ENCODE peak calls at places on chromosomes 13 and 19, in eight cellular contexts. D, A, C, Y, I, W, G and T are unnamed samples. For H3K27me3, the result is how much of the 10 kb centered on the place peaks cover.

GRCh38 chr19:49065905-49066512 is 1.4 kb upstream of the NTF4 start:
- DNase-seq in D (no peak), A (no peak), C (no peak), Y (no peak), I (no peak), W (no peak), G (peak), T (no peak)

GRCh38 chr13:85655040-85655439 is 144.2 kb downstream of the SLITRK6 start:
- DNase-seq in D (no peak), A (no peak), C (no peak), Y (no peak), I (no peak), W (no peak), G (no peak), T (no peak)

GRCh38 chr19:8370176-8371010 is 6.4 kb downstream of the ANGPTL4 start:
- DNase-seq in D (no peak), A (no peak), C (peak), Y (no peak), I (no peak), W (no peak), G (peak), T (no peak)

GRCh38 chr13:107824636-107825035 is 390.7 kb downstream of the LIG4 start:
- DNase-seq in D (no peak), A (no peak), C (no peak), Y (no peak), I (no peak), W (no peak), G (no peak), T (no peak)

GRCh38 chr19:15631817-15632216 is 8.9 kb upstream of the CYP4F3 start:
- DNase-seq in D (no peak), A (no peak), C (no peak), Y (peak), I (peak), W (no peak), G (no peak), T (no peak)

GRCh38 chr13:46317120-46317519 is 69.9 kb downstream of the RUBCNL start:
- DNase-seq in D (no peak), A (no peak), C (no peak), Y (no peak), I (no peak), W (no peak), G (no peak), T (no peak)

GRCh38 chr19:33556261-33556660 is 34.7 kb upstream of the PEPD start:
- DNase-seq in D (no peak), A (no peak), C (no peak), Y (no peak), I (no peak), W (no peak), G (no peak), T (no peak)

GRCh38 chr19:39520541-39521204 is 5.7 kb downstream of the SELENOV start:
- DNase-seq in D (no peak), A (no peak), C (no peak), Y (no peak), I (no peak), W (no peak), G (no peak), T (no peak)

GRCh38 chr19:51702103-51702753 is 9.1 kb downstream of the SPACA6 start:
- DNase-seq in D (peak), A (peak), C (peak), Y (peak), I (peak), W (peak), G (peak), T (peak)

GRCh38 chr13:85586422-85586831 is 212.8 kb downstream of the SLITRK6 start:
- DNase-seq in D (peak), A (no peak), C (no peak), Y (no peak), I (peak), W (no peak), G (no peak), T (peak)

GRCh38 chr19:55553217-55554182 is 8.2 kb upstream of the SBK3 start:
- DNase-seq in D (peak), A (no peak), C (no peak), Y (no peak), I (no peak), W (no peak), G (no peak), T (peak)

GRCh38 chr13:77207943-77208342 is 119.0 kb downstream of the MYCBP2 start:
- DNase-seq in D (peak), A (no peak), C (no peak), Y (no peak), I (no peak), W (no peak), G (no peak), T (peak)

GRCh38 chr19:42512743-42513304 is 15.5 kb downstream of the CEACAM1 start:
- DNase-seq in D (no peak), A (no peak), C (no peak), Y (no peak), I (no peak), W (no peak), G (no peak), T (no peak)

GRCh38 chr19:38290631-38291147 is 13.4 kb upstream of the C19orf33 start:
- DNase-seq in D (peak), A (peak), C (no peak), Y (no peak), I (peak), W (no peak), G (no peak), T (peak)

GRCh38 chr19:5031231-5032100 is 62.6 kb downstream of the KDM4B start:
- DNase-seq in D (peak), A (peak), C (peak), Y (peak), I (peak), W (no peak), G (peak), T (peak)

GRCh38 chr19:38277549-38277948 is 13.2 kb downstream of the SPINT2 start:
- DNase-seq in D (peak), A (no peak), C (no peak), Y (no peak), I (peak), W (no peak), G (no peak), T (peak)

GRCh38 chr13:43472980-43473379 is 313.8 kb downstream of the ENOX1 start:
- DNase-seq in D (no peak), A (no peak), C (no peak), Y (no peak), I (no peak), W (no peak), G (no peak), T (no peak)

GRCh38 chr13:74056829-74057564 is 77.2 kb downstream of the KLF12 start:
- DNase-seq in D (peak), A (no peak), C (no peak), Y (peak), I (no peak), W (no peak), G (peak), T (peak)

GRCh38 chr19:28746486-28746885 is 466.5 kb downstream of the UQCRFS1 start:
- DNase-seq in D (no peak), A (no peak), C (no peak), Y (no peak), I (no peak), W (no peak), G (no peak), T (no peak)

GRCh38 chr19:51003316-51003715 is 1.9 kb upstream of the KLK8 start:
- DNase-seq in D (no peak), A (no peak), C (no peak), Y (no peak), I (no peak), W (no peak), G (no peak), T (no peak)

GRCh38 chr19:34120846-34121639 is 51.3 kb upstream of the LSM14A start:
- DNase-seq in D (peak), A (no peak), C (peak), Y (peak), I (no peak), W (no peak), G (no peak), T (peak)

GRCh38 chr13:108508263-108508662 is 121.1 kb upstream of the MYO16 start:
- DNase-seq in D (no peak), A (no peak), C (no peak), Y (peak), I (no peak), W (no peak), G (no peak), T (peak)

GRCh38 chr19:7480222-7480974 is 8.4 kb downstream of the PEX11G start:
- DNase-seq in D (no peak), A (no peak), C (no peak), Y (no peak), I (no peak), W (no peak), G (no peak), T (no peak)

GRCh38 chr13:40052954-40053353 is 397.5 kb downstream of the COG6 start:
- DNase-seq in D (no peak), A (no peak), C (no peak), Y (no peak), I (no peak), W (no peak), G (no peak), T (no peak)

GRCh38 chr19:15280915-15281683 is 48.9 kb upstream of the EPHX3 start:
- DNase-seq in D (peak), A (peak), C (peak), Y (peak), I (peak), W (no peak), G (peak), T (peak)

GRCh38 chr13:73989244-73989843 is 144.9 kb downstream of the KLF12 start:
- DNase-seq in D (no peak), A (no peak), C (no peak), Y (no peak), I (no peak), W (no peak), G (no peak), T (no peak)

GRCh38 chr19:21233691-21234090 is 91.9 kb downstream of the ZNF431 start:
- DNase-seq in D (peak), A (no peak), C (no peak), Y (no peak), I (no peak), W (no peak), G (no peak), T (peak)

GRCh38 chr19:3506384-3507340 is 551 bp downstream of the FZR1 start:
- DNase-seq in D (peak), A (peak), C (peak), Y (peak), I (no peak), W (no peak), G (peak), T (no peak)

GRCh38 chr13:99525967-99526366 is 24.7 kb downstream of the TM9SF2 start:
- DNase-seq in D (no peak), A (no peak), C (no peak), Y (no peak), I (no peak), W (no peak), G (no peak), T (no peak)

GRCh38 chr19:55939206-55939605 is 7.1 kb upstream of the NLRP13 start:
- DNase-seq in D (no peak), A (no peak), C (no peak), Y (no peak), I (no peak), W (no peak), G (no peak), T (no peak)

GRCh38 chr13:22915442-22916082 is 265.2 kb upstream of the SGCG start:
- DNase-seq in D (peak), A (peak), C (no peak), Y (peak), I (no peak), W (no peak), G (no peak), T (peak)

GRCh38 chr19:29893606-29894284 is 48.3 kb upstream of the URI1 start:
- DNase-seq in D (no peak), A (no peak), C (no peak), Y (no peak), I (no peak), W (no peak), G (no peak), T (no peak)

GRCh38 chr13:48808689-48809088 is 155.0 kb downstream of the CYSLTR2 start:
- DNase-seq in D (no peak), A (no peak), C (no peak), Y (no peak), I (no peak), W (no peak), G (no peak), T (no peak)

GRCh38 chr13:41848435-41849255 is 112.3 kb downstream of the VWA8 start:
- DNase-seq in D (peak), A (no peak), C (no peak), Y (no peak), I (no peak), W (no peak), G (no peak), T (no peak)

GRCh38 chr19:9945319-9945966 is 9.1 kb upstream of the OLFM2 start:
- DNase-seq in D (peak), A (peak), C (peak), Y (peak), I (no peak), W (peak), G (peak), T (peak)

GRCh38 chr13:107518780-107519179 is 696.6 kb downstream of the LIG4 start:
- DNase-seq in D (no peak), A (no peak), C (no peak), Y (no peak), I (no peak), W (no peak), G (no peak), T (peak)

GRCh38 chr19:51479531-51480331 is 1.4 kb downstream of the CEACAM18 start:
- DNase-seq in D (no peak), A (no peak), C (no peak), Y (no peak), I (no peak), W (no peak), G (no peak), T (no peak)

GRCh38 chr13:111204438-111205177 is 89.5 kb downstream of the ARHGEF7 start:
- DNase-seq in D (peak), A (peak), C (peak), Y (peak), I (no peak), W (peak), G (peak), T (peak)

GRCh38 chr13:111206148-111206547 is 91.0 kb downstream of the ARHGEF7 start:
- DNase-seq in D (no peak), A (no peak), C (no peak), Y (no peak), I (no peak), W (no peak), G (no peak), T (no peak)

GRCh38 chr13:111202745-111203144 is 87.6 kb downstream of the ARHGEF7 start:
- DNase-seq in D (no peak), A (no peak), C (no peak), Y (no peak), I (no peak), W (no peak), G (no peak), T (peak)

GRCh38 chr13:111202149-111202548 is 87.0 kb downstream of the ARHGEF7 start:
- DNase-seq in D (no peak), A (no peak), C (no peak), Y (no peak), I (no peak), W (no peak), G (no peak), T (no peak)

GRCh38 chr13:111203742-111204386 is 88.8 kb downstream of the ARHGEF7 start:
- DNase-seq in D (no peak), A (no peak), C (no peak), Y (no peak), I (no peak), W (no peak), G (no peak), T (no peak)
- H3K4me3 ChIP-seq in D (no peak), A (no peak), C (no peak), Y (no peak), I (no peak), W (peak), G (peak), T (no peak)

DNA sequence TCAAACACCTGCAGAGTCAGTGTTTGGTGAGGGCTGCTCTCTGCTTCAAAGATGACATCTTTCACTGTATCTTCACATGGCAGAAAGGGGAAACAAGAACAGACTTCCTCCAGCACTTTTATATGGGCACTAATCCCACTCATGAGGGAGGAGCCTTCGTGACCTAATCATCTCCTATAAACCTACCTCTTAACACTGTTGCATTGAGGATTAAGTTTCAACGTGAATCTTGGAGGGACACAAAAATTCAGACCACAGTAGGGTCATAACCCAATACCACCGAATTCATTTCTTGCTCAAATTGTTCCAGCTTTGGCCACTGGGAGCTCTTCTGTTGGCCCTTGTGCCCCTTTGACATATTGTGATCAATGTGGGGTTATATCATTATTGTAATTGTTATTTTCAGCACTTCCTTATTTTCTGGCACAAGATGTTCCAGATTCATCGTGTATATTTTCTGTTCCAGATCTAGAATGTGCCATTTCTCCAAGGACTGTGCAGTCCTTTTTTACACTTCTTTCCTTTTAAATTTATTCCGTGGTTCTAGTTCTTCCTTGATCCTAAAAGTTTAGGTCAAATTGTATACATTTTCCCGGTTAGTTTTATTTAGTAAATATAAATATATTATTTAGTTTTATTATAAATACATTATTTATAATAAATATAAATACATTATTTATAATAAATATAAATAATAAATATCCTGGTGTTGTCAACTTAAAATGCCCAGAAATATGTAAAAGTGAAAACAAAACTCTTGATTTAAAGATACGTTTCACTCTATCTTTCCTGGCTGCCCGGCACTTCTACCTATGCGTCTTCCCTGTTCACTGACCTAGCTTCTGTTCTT is 35.5 kb upstream of the IGFL4 start:
- DNase-seq in D (no peak), A (no peak), C (no peak), Y (no peak), I (no peak), W (no peak), G (no peak), T (no peak)
- TF ChIP-seq CTCF in D (no peak), A (no peak), C (no peak), Y (peak), I (no peak), W (no peak), G (no peak), T (no peak)

DNA sequence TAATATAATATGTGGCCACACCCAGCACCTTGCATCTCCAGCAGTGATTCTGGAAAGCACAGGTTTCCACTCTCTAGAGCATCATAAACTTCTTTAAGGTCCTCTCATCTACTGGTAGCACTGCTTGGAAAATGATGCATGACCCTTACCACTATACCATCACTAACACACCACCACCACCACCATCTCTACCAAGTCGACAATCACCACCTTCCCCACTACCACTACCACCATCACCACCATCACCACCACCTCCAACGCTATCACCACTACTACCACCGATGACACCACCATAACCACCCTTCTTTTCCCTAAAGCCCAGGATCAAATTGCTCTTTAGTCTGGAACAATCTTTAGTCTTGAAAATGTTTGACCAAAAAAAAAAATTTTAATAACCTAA is 390.4 kb downstream of the SUCLA2 start:
- DNase-seq in D (no peak), A (no peak), C (no peak), Y (no peak), I (no peak), W (no peak), G (no peak), T (no peak)
- H3K27me3 ChIP-seq in D (under half), A (under half), C (under half), Y (under half), I (under half), W (under half), G (under half), T (under half)

GRCh38 chr13:97340399-97340798 is 93.6 kb upstream of the RAP2A start:
- DNase-seq in D (no peak), A (no peak), C (no peak), Y (no peak), I (no peak), W (no peak), G (no peak), T (no peak)
- H3K4me3 ChIP-seq in D (no peak), A (no peak), C (no peak), Y (no peak), I (no peak), W (no peak), G (no peak), T (no peak)